ENCODE peak calls at places on chromosomes 13 and 19, in nine cellular contexts. C is stimulated activated naive CD8-positive, alpha-beta T cell treated with anti-CD3 and anti-CD28 coated beads, Interleukin-15, Interleukin-2, amounts not matched to agents 100 U/mL and 50 U/mL, for 24 hours; I is HFFc6; O is GOT3; Q is stimulated activated effector memory CD8-positive, alpha-beta T cell treated with anti-CD3 and anti-CD28 coated beads, Interleukin-12 subunit alpha, Interleukin-12 subunit beta, amount 100 ng/mL, for 72 hours; G is iris pigment epithelial cell; J is stimulated activated CD8-positive, alpha-beta memory T cell treated with anti-CD3 and anti-CD28 coated beads, Interleukin-2, amount 100 ng/mL, for 1 hour; T is cardiac muscle cell; R is caudate nucleus. D is an unnamed sample.

GRCh38 chr19:1076046-1076386 is 9.0 kb downstream of the ARHGAP45 start:
- DNase-seq in C (no peak), I (no peak), O (no peak), Q (no peak), G (no peak), J (no peak), T (no peak), R (no peak), D (no peak)

GRCh38 chr13:109309625-109310363 is 476.6 kb downstream of the IRS2 start:
- DNase-seq in C (no peak), I (no peak), O (no peak), Q (no peak), G (peak), J (no peak), T (no peak), R (no peak), D (no peak)

GRCh38 chr19:3369337-3370213 is 3.2 kb downstream of the NFIC start:
- DNase-seq in C (peak), I (peak), O (no peak), Q (no peak), G (peak), J (no peak), T (no peak), R (peak), D (no peak)

GRCh38 chr13:77067519-77067918 is 40.6 kb upstream of the FBXL3 start:
- DNase-seq in C (no peak), I (no peak), O (no peak), Q (no peak), G (no peak), J (no peak), T (no peak), R (no peak), D (no peak)

GRCh38 chr13:31440132-31440531 is 240.4 kb downstream of the B3GLCT start:
- DNase-seq in C (no peak), I (no peak), O (no peak), Q (no peak), G (no peak), J (no peak), T (no peak), R (no peak), D (no peak)

GRCh38 chr19:45754323-45754722 is 14.7 kb downstream of the SIX5 start:
- DNase-seq in C (no peak), I (no peak), O (no peak), Q (no peak), G (no peak), J (no peak), T (no peak), R (no peak), D (no peak)

GRCh38 chr19:8724276-8724675 is 2.8 kb downstream of the OR2Z1 start:
- DNase-seq in C (no peak), I (no peak), O (no peak), Q (no peak), G (no peak), J (no peak), T (no peak), R (no peak), D (no peak)

GRCh38 chr13:71278512-71278911 is 588.5 kb downstream of the DACH1 start:
- DNase-seq in C (no peak), I (no peak), O (no peak), Q (no peak), G (no peak), J (no peak), T (no peak), R (no peak), D (no peak)

GRCh38 chr13:97367427-97367826 is 66.5 kb upstream of the RAP2A start:
- DNase-seq in C (no peak), I (peak), O (no peak), Q (no peak), G (peak), J (no peak), T (no peak), R (peak), D (no peak)

GRCh38 chr19:35248310-35249145 is at the start of gene LSR:
- DNase-seq in C (peak), I (no peak), O (no peak), Q (peak), G (no peak), J (peak), T (peak), R (no peak), D (peak)

GRCh38 chr13:35855531-35856019 is 275.6 kb downstream of the DCLK1 start:
- DNase-seq in C (peak), I (no peak), O (no peak), Q (no peak), G (no peak), J (no peak), T (no peak), R (peak), D (no peak)

GRCh38 chr19:19642506-19643157 is 825 bp downstream of the GMIP start:
- DNase-seq in C (peak), I (no peak), O (no peak), Q (peak), G (no peak), J (no peak), T (no peak), R (no peak), D (no peak)

D was measured in activated CD4-positive, CD25-positive, alpha-beta regulatory T cell treated with anti-CD3 and anti-CD28 coated beads, Interleukin-2, amount 50 U/mL, for 72 hours.